ENCODE peak calls at places on chromosomes 5 and 9, in seven cellular contexts. One of them, this sample, is unnamed.

GRCh38 chr9:93678199-93679019 is 102.0 kb downstream of the PHF2 start:
- DNase-seq in IMR-90: no peak
- DNase-seq in H9: peak; percentile 18
- DNase-seq in mesendoderm: no peak
- DNase-seq in trophoblast cell: no peak
- DNase-seq in H1: no peak
- DNase-seq in mesenchymal stem cell: no peak
- DNase-seq in this sample: no peak

GRCh38 chr9:23683476-23684095 is 142.5 kb downstream of the ELAVL2 start:
- DNase-seq in IMR-90: no peak
- DNase-seq in H9: no peak
- DNase-seq in mesendoderm: peak; percentile 62
- DNase-seq in trophoblast cell: no peak
- DNase-seq in H1: no peak
- DNase-seq in mesenchymal stem cell: peak; percentile 34
- DNase-seq in this sample: no peak

GRCh38 chr5:168350315-168350714 is 58.9 kb downstream of the WWC1 start:
- DNase-seq in IMR-90: no peak
- DNase-seq in H9: no peak
- DNase-seq in mesendoderm: no peak
- DNase-seq in trophoblast cell: no peak
- DNase-seq in H1: no peak
- DNase-seq in mesenchymal stem cell: no peak
- DNase-seq in this sample: no peak

GRCh38 chr5:5089895-5090649 is 50.1 kb upstream of the ADAMTS16 start:
- DNase-seq in IMR-90: no peak
- DNase-seq in H9: no peak
- DNase-seq in mesendoderm: no peak
- DNase-seq in trophoblast cell: no peak
- DNase-seq in H1: no peak
- DNase-seq in mesenchymal stem cell: no peak
- DNase-seq in this sample: no peak

GRCh38 chr5:55700745-55701144 is 11.4 kb downstream of the SLC38A9 start:
- DNase-seq in IMR-90: no peak
- DNase-seq in H9: no peak
- DNase-seq in mesendoderm: no peak
- DNase-seq in trophoblast cell: no peak
- DNase-seq in H1: no peak
- DNase-seq in mesenchymal stem cell: no peak
- DNase-seq in this sample: no peak

GRCh38 chr5:6349387-6349786 is 29.0 kb downstream of the MED10 start:
- DNase-seq in IMR-90: no peak
- DNase-seq in H9: no peak
- DNase-seq in mesendoderm: no peak
- DNase-seq in trophoblast cell: no peak
- DNase-seq in H1: no peak
- DNase-seq in mesenchymal stem cell: no peak
- DNase-seq in this sample: no peak

GRCh38 chr5:84088996-84089395 is 295.7 kb downstream of the EDIL3 start:
- DNase-seq in IMR-90: peak; percentile 44
- DNase-seq in H9: no peak
- DNase-seq in mesendoderm: peak; percentile 37
- DNase-seq in trophoblast cell: peak; percentile 30
- DNase-seq in H1: no peak
- DNase-seq in mesenchymal stem cell: peak; percentile 19
- DNase-seq in this sample: no peak

GRCh38 chr5:32505718-32506117 is 61.2 kb upstream of the ZFR start:
- DNase-seq in IMR-90: peak; percentile 63
- DNase-seq in H9: no peak
- DNase-seq in mesendoderm: no peak
- DNase-seq in trophoblast cell: no peak
- DNase-seq in H1: no peak
- DNase-seq in mesenchymal stem cell: peak; percentile 57
- DNase-seq in this sample: no peak

GRCh38 chr5:16837305-16837704 is 98.8 kb downstream of the MYO10 start:
- DNase-seq in IMR-90: no peak
- DNase-seq in H9: no peak
- DNase-seq in mesendoderm: no peak
- DNase-seq in trophoblast cell: no peak
- DNase-seq in H1: no peak
- DNase-seq in mesenchymal stem cell: no peak
- DNase-seq in this sample: no peak

GRCh38 chr5:172004824-172005237 is 1.6 kb downstream of the FBXW11 start:
- DNase-seq in IMR-90: no peak
- DNase-seq in H9: no peak
- DNase-seq in mesendoderm: no peak
- DNase-seq in trophoblast cell: peak; percentile 24
- DNase-seq in H1: no peak
- DNase-seq in mesenchymal stem cell: peak; percentile 73
- DNase-seq in this sample: no peak

GRCh38 chr5:177189416-177189815 is 55.8 kb downstream of the NSD1 start:
- DNase-seq in IMR-90: peak; percentile 51
- DNase-seq in H9: no peak
- DNase-seq in mesendoderm: no peak
- DNase-seq in trophoblast cell: peak; percentile 58
- DNase-seq in H1: no peak
- DNase-seq in mesenchymal stem cell: peak; percentile 23
- DNase-seq in this sample: no peak
- H3K18ac ChIP-seq in IMR-90: no peak overlapping the region
- H3K18ac ChIP-seq in H9: no peak overlapping the region
- H3K18ac ChIP-seq in mesendoderm: no peak overlapping the region
- H3K18ac ChIP-seq in trophoblast cell: no peak overlapping the region
- H3K18ac ChIP-seq in H1: no peak overlapping the region
- H3K18ac ChIP-seq in mesenchymal stem cell: no peak overlapping the region
- H3K18ac ChIP-seq in this sample: no peak overlapping the region

GRCh38 chr5:141913560-141913959 is 10.1 kb upstream of the DELE1 start:
- DNase-seq in IMR-90: no peak
- DNase-seq in H9: no peak
- DNase-seq in mesendoderm: no peak
- DNase-seq in trophoblast cell: peak; percentile 18
- DNase-seq in H1: no peak
- DNase-seq in mesenchymal stem cell: no peak
- DNase-seq in this sample: no peak
- H3K18ac ChIP-seq in IMR-90: no peak overlapping the region
- H3K18ac ChIP-seq in H9: no peak overlapping the region
- H3K18ac ChIP-seq in mesendoderm: no peak overlapping the region
- H3K18ac ChIP-seq in trophoblast cell: no peak overlapping the region
- H3K18ac ChIP-seq in H1: no peak overlapping the region
- H3K18ac ChIP-seq in mesenchymal stem cell: no peak overlapping the region
- H3K18ac ChIP-seq in this sample: no peak overlapping the region

GRCh38 chr5:14268738-14269137 is 125.6 kb downstream of the TRIO start:
- DNase-seq in IMR-90: peak; percentile 50
- DNase-seq in H9: no peak
- DNase-seq in mesendoderm: no peak
- DNase-seq in trophoblast cell: no peak
- DNase-seq in H1: no peak
- DNase-seq in mesenchymal stem cell: no peak
- DNase-seq in this sample: no peak

GRCh38 chr5:14273207-14273767 is 130.1 kb downstream of the TRIO start:
- DNase-seq in IMR-90: no peak
- DNase-seq in H9: no peak
- DNase-seq in mesendoderm: no peak
- DNase-seq in trophoblast cell: no peak
- DNase-seq in H1: no peak
- DNase-seq in mesenchymal stem cell: no peak
- DNase-seq in this sample: no peak

GRCh38 chr5:14270212-14270702 is 127.1 kb downstream of the TRIO start:
- DNase-seq in IMR-90: peak; percentile 64
- DNase-seq in H9: peak; percentile 64
- DNase-seq in mesendoderm: peak; percentile 91
- DNase-seq in trophoblast cell: peak; percentile 79
- DNase-seq in H1: no peak
- DNase-seq in mesenchymal stem cell: peak; percentile 86
- DNase-seq in this sample: peak; percentile 64

GRCh38 chr5:14269395-14269794 is 126.3 kb downstream of the TRIO start:
- DNase-seq in IMR-90: no peak
- DNase-seq in H9: peak; percentile 67
- DNase-seq in mesendoderm: peak; percentile 75
- DNase-seq in trophoblast cell: peak; percentile 35
- DNase-seq in H1: no peak
- DNase-seq in mesenchymal stem cell: no peak
- DNase-seq in this sample: no peak

DNA sequence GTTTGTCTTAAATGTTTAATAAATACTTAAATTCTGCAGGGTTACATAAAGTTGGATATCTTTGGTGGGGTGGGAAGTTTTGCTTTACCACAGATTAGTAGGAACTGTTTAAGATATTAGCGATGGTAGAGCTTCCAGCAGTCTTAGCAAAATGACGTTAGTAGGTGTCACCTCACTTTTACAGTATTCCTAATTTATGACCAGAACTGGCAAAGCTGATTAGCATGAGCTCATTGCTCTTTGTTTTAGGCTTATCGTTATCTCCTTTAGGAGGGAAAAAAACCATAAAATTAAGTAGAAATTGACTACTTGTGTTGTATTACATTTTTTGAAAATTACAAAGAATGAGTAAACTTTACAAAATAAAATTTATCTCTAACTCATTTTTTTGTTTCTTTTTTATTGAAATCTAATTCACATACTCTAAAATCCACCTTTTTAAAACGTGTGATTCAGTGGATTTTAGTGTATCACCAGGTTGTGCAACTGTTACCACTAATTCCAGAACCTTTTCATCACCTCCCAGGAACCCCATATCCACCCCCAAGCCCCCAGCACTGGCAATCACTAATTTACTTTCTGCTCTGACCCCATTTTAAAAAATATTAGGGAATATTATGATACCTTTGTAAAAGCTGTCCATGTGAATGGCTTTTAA is 129.5 kb downstream of the TRIO start:
- DNase-seq in IMR-90: no peak
- DNase-seq in H9: no peak
- DNase-seq in mesendoderm: no peak
- DNase-seq in trophoblast cell: no peak
- DNase-seq in H1: no peak
- DNase-seq in mesenchymal stem cell: no peak
- DNase-seq in this sample: no peak
- H3K18ac ChIP-seq in IMR-90: no peak overlapping the region
- H3K18ac ChIP-seq in H9: no peak overlapping the region
- H3K18ac ChIP-seq in mesendoderm: no peak overlapping the region
- H3K18ac ChIP-seq in trophoblast cell: no peak overlapping the region
- H3K18ac ChIP-seq in H1: no peak overlapping the region
- H3K18ac ChIP-seq in mesenchymal stem cell: no peak overlapping the region
- H3K18ac ChIP-seq in this sample: no peak overlapping the region

DNA sequence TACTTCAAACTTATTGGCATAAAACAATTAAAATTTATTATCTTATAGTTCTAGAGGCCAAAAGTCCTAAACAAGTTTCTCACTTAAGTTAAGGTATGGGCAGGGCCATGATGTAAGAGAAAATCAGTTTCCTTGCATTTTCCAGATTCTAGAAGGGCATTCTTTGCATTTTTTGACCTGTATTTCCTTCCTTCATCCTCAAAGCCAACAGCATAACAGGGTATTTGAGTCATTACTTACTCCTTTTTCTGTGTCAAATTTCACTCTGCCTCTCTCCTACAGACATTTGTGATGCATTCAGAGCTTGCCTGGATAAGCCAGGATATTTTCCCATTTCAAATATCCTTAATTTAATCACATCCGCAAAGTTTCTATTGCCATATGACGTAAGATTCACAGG is 1499.0 kb downstream of the EFNA5 start:
- DNase-seq in IMR-90: peak; percentile 38
- DNase-seq in H9: no peak
- DNase-seq in mesendoderm: peak; percentile 65
- DNase-seq in trophoblast cell: peak; percentile 85
- DNase-seq in H1: no peak
- DNase-seq in mesenchymal stem cell: no peak
- DNase-seq in this sample: no peak
- H3K18ac ChIP-seq in IMR-90: no peak overlapping the region
- H3K18ac ChIP-seq in H9: no peak overlapping the region
- H3K18ac ChIP-seq in mesendoderm: no peak overlapping the region
- H3K18ac ChIP-seq in trophoblast cell: no peak overlapping the region
- H3K18ac ChIP-seq in H1: no peak overlapping the region
- H3K18ac ChIP-seq in mesenchymal stem cell: no peak overlapping the region
- H3K18ac ChIP-seq in this sample: no peak overlapping the region

GRCh38 chr9:5122116-5122515 is 63.3 kb downstream of the INSL6 start:
- DNase-seq in IMR-90: no peak
- DNase-seq in H9: no peak
- DNase-seq in mesendoderm: no peak
- DNase-seq in trophoblast cell: no peak
- DNase-seq in H1: no peak
- DNase-seq in mesenchymal stem cell: no peak
- DNase-seq in this sample: no peak
- H3K18ac ChIP-seq in IMR-90: no peak overlapping the region
- H3K18ac ChIP-seq in H9: no peak overlapping the region
- H3K18ac ChIP-seq in mesendoderm: no peak overlapping the region
- H3K18ac ChIP-seq in trophoblast cell: no peak overlapping the region
- H3K18ac ChIP-seq in H1: no peak overlapping the region
- H3K18ac ChIP-seq in mesenchymal stem cell: no peak overlapping the region
- H3K18ac ChIP-seq in this sample: no peak overlapping the region

GRCh38 chr5:150665044-150665443 is 4.0 kb downstream of the MYOZ3 start:
- DNase-seq in IMR-90: peak; percentile 62
- DNase-seq in H9: peak; percentile 19
- DNase-seq in mesendoderm: no peak
- DNase-seq in trophoblast cell: peak; percentile 29
- DNase-seq in H1: no peak
- DNase-seq in mesenchymal stem cell: no peak
- DNase-seq in this sample: no peak
- H3K18ac ChIP-seq in IMR-90: no peak overlapping the region
- H3K18ac ChIP-seq in H9: no peak overlapping the region
- H3K18ac ChIP-seq in mesendoderm: no peak overlapping the region
- H3K18ac ChIP-seq in trophoblast cell: no peak overlapping the region
- H3K18ac ChIP-seq in H1: no peak overlapping the region
- H3K18ac ChIP-seq in mesenchymal stem cell: no peak overlapping the region
- H3K18ac ChIP-seq in this sample: peak overlapping the region; percentile 11

GRCh38 chr5:45542421-45542820 is 153.8 kb downstream of the HCN1 start:
- DNase-seq in IMR-90: no peak
- DNase-seq in H9: no peak
- DNase-seq in mesendoderm: peak; percentile 8
- DNase-seq in trophoblast cell: no peak
- DNase-seq in H1: no peak
- DNase-seq in mesenchymal stem cell: no peak
- DNase-seq in this sample: no peak
- H3K18ac ChIP-seq in IMR-90: no peak overlapping the region
- H3K18ac ChIP-seq in H9: no peak overlapping the region
- H3K18ac ChIP-seq in mesendoderm: no peak overlapping the region
- H3K18ac ChIP-seq in trophoblast cell: no peak overlapping the region
- H3K18ac ChIP-seq in H1: no peak overlapping the region
- H3K18ac ChIP-seq in mesenchymal stem cell: no peak overlapping the region
- H3K18ac ChIP-seq in this sample: no peak overlapping the region

DNA sequence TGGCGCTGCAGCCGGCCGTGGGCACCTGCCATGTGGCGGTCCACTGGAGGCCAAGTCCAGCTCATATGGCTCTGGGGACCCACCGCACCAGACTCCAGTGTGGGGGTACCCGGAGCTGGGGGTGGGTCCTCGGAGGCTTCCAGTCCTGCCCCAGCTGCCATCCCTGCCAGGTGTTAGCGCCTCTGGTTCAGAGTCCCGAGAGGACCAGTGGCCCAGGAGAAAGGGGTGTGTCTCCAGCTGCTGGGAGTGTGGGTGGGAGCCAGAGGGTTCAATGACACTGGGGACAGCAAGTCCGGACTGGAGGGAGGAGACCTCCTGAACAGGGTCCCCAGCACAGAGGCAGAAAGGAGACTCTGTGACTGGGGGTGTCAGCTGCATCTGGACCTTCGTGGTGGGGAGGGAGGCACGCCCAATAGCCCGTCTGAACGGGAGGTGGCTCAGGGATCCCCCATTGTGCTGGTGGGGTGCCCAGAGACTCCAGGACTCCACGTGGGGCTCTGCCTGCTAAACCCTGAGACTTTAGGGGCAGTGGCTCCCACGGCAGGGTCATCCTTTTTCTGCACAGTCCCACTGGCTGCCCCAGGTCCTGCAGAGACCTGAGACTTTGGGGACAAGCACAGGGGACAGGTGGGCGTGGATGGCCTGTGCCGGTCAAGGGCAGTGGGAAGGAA is 2.4 kb upstream of the AHRR start:
- DNase-seq in IMR-90: no peak
- DNase-seq in H9: no peak
- DNase-seq in mesendoderm: no peak
- DNase-seq in trophoblast cell: no peak
- DNase-seq in H1: no peak
- DNase-seq in mesenchymal stem cell: no peak
- DNase-seq in this sample: no peak
- H3K18ac ChIP-seq in IMR-90: no peak overlapping the region
- H3K18ac ChIP-seq in H9: no peak overlapping the region
- H3K18ac ChIP-seq in mesendoderm: no peak overlapping the region
- H3K18ac ChIP-seq in trophoblast cell: no peak overlapping the region
- H3K18ac ChIP-seq in H1: no peak overlapping the region
- H3K18ac ChIP-seq in mesenchymal stem cell: peak overlapping the region; percentile 18
- H3K18ac ChIP-seq in this sample: no peak overlapping the region